ENCODE peak calls at places on chromosomes 6 and 20, in four cellular contexts. V, K, Z and Y are unnamed samples.

GRCh38 chr6:42007286-42007685 is 43.0 kb upstream of the TAF8 start:
- DNase-seq in V (no peak), K (no peak), Z (no peak), Y (no peak)

GRCh38 chr6:79833264-79833663 is 114.1 kb downstream of the ELOVL4 start:
- DNase-seq in V (no peak), K (no peak), Z (no peak), Y (no peak)

GRCh38 chr6:154993026-154993425 is 2.1 kb upstream of the TIAM2 start:
- DNase-seq in V (peak), K (no peak), Z (peak), Y (no peak)

GRCh38 chr6:97669191-97669651 is 386.2 kb upstream of the MMS22L start:
- DNase-seq in V (no peak), K (no peak), Z (peak), Y (peak)

GRCh38 chr20:57617079-57617795 is 3.0 kb downstream of the ZBP1 start:
- DNase-seq in V (no peak), K (no peak), Z (no peak), Y (no peak)

GRCh38 chr20:49750611-49751396 is 37.1 kb upstream of the B4GALT5 start:
- DNase-seq in V (peak), K (no peak), Z (no peak), Y (no peak)

GRCh38 chr6:70725817-70726413 is 58.2 kb downstream of the SMAP1 start:
- DNase-seq in V (no peak), K (no peak), Z (peak), Y (peak)

GRCh38 chr6:157513004-157513603 is 132.1 kb downstream of the ZDHHC14 start:
- DNase-seq in V (peak), K (no peak), Z (no peak), Y (no peak)

GRCh38 chr20:6829510-6830116 is 62.1 kb downstream of the BMP2 start:
- DNase-seq in V (no peak), K (no peak), Z (peak), Y (no peak)

GRCh38 chr20:53933232-53933846 is 137.1 kb downstream of the BCAS1 start:
- DNase-seq in V (no peak), K (no peak), Z (no peak), Y (no peak)

GRCh38 chr6:164216839-164217238 is 802.3 kb downstream of the QKI start:
- DNase-seq in V (no peak), K (no peak), Z (no peak), Y (no peak)

GRCh38 chr6:41813469-41813868 is 26.0 kb downstream of the TOMM6 start:
- DNase-seq in V (no peak), K (no peak), Z (no peak), Y (no peak)

GRCh38 chr6:121901432-121901831 is 466.0 kb downstream of the GJA1 start:
- DNase-seq in V (no peak), K (no peak), Z (no peak), Y (no peak)

GRCh38 chr6:137698636-137699035 is 168.4 kb upstream of the TNFAIP3 start:
- DNase-seq in V (no peak), K (no peak), Z (no peak), Y (no peak)

GRCh38 chr20:37956099-37956498 is 53.2 kb downstream of the VSTM2L start:
- DNase-seq in V (no peak), K (no peak), Z (no peak), Y (no peak)

GRCh38 chr20:13149371-13149770 is 71.7 kb upstream of the ISM1 start:
- DNase-seq in V (no peak), K (no peak), Z (no peak), Y (no peak)

GRCh38 chr6:168355716-168356522 is 36.3 kb upstream of the DACT2 start:
- DNase-seq in V (peak), K (no peak), Z (no peak), Y (no peak)

GRCh38 chr20:258963-259362 is 1.4 kb downstream of the DEFB132 start:
- DNase-seq in V (peak), K (no peak), Z (peak), Y (no peak)

GRCh38 chr6:34129753-34130152 is 16.1 kb downstream of the GRM4 start:
- DNase-seq in V (no peak), K (no peak), Z (no peak), Y (no peak)

GRCh38 chr6:146292506-146292905 is 251.1 kb upstream of the RAB32 start:
- DNase-seq in V (no peak), K (no peak), Z (no peak), Y (no peak)

GRCh38 chr6:51892339-51892738 is 195.1 kb downstream of the PKHD1 start:
- DNase-seq in V (no peak), K (no peak), Z (no peak), Y (no peak)